ENCODE peak calls at places on chromosomes 13 and 19, in four cellular contexts. A is fibroblast of mammary gland, O is AG04449, Z is H54. T is an unnamed sample.

GRCh38 chr19:13613447-13613846 is 107.2 kb upstream of the CACNA1A start:
- DNase-seq in A (no peak), O (no peak), Z (no peak), T (no peak)

GRCh38 chr19:3179739-3180293 is 1.2 kb downstream of the S1PR4 start:
- DNase-seq in A (no peak), O (no peak), Z (no peak), T (no peak)

GRCh38 chr13:43229506-43229905 is 206.1 kb downstream of the DNAJC15 start:
- DNase-seq in A (peak; percentile 92), O (no peak), Z (no peak), T (no peak)

GRCh38 chr13:73133536-73133935 is 74.7 kb downstream of the KLF5 start:
- DNase-seq in A (peak; percentile 38), O (no peak), Z (no peak), T (no peak)

GRCh38 chr19:4083677-4084546 is 17.2 kb upstream of the ZBTB7A start:
- DNase-seq in A (no peak), O (no peak), Z (no peak), T (no peak)

GRCh38 chr19:982567-983170 is 1.5 kb upstream of the WDR18 start:
- DNase-seq in A (peak; percentile 35), O (no peak), Z (peak; percentile 93), T (no peak)

GRCh38 chr19:18785179-18786124 is 5.7 kb downstream of the COMP start:
- DNase-seq in A (peak; percentile 57), O (no peak), Z (peak; percentile 81), T (no peak)

GRCh38 chr19:18436651-18437478 is 1.1 kb downstream of the ISYNA1 start:
- DNase-seq in A (peak; percentile 69), O (no peak), Z (peak; percentile 91), T (peak; percentile 92)

GRCh38 chr13:24218320-24218719 is 57.8 kb downstream of the SPATA13 start:
- DNase-seq in A (no peak), O (no peak), Z (no peak), T (no peak)

GRCh38 chr13:37485766-37486165 is 112.8 kb downstream of the POSTN start:
- DNase-seq in A (peak; percentile 64), O (no peak), Z (no peak), T (no peak)

GRCh38 chr13:89750371-89750770 is 1597.1 kb upstream of the MIR17HG start:
- DNase-seq in A (no peak), O (no peak), Z (no peak), T (no peak)

GRCh38 chr13:114319441-114319871 is 5.2 kb downstream of the CHAMP1 start:
- DNase-seq in A (peak; percentile 88), O (peak; percentile 73), Z (peak; percentile 41), T (no peak)

GRCh38 chr13:30862707-30863106 is 43.4 kb upstream of the MEDAG start:
- DNase-seq in A (no peak), O (no peak), Z (no peak), T (peak; percentile 93)

GRCh38 chr19:12792853-12793289 is 1.6 kb downstream of the JUNB start:
- DNase-seq in A (no peak), O (no peak), Z (no peak), T (peak; percentile 72)

GRCh38 chr19:56314018-56314583 is 538 bp downstream of the ZSCAN5A start:
- DNase-seq in A (no peak), O (no peak), Z (peak; percentile 28), T (no peak)

GRCh38 chr19:19103167-19103566 is 35.1 kb downstream of the TMEM161A start:
- DNase-seq in A (no peak), O (no peak), Z (no peak), T (no peak)

GRCh38 chr13:43848250-43848649 is 31.3 kb downstream of the CCDC122 start:
- DNase-seq in A (peak; percentile 75), O (no peak), Z (no peak), T (no peak)

GRCh38 chr13:113836917-113837553 is 26.8 kb downstream of the GAS6 start:
- DNase-seq in A (peak; percentile 98), O (peak; percentile 69), Z (peak; percentile 71), T (no peak)

GRCh38 chr19:7699422-7700127 is 2.4 kb downstream of the FCER2 start:
- DNase-seq in A (peak; percentile 29), O (no peak), Z (no peak), T (no peak)

GRCh38 chr13:60397693-60398437 is 845 bp downstream of the TDRD3 start:
- DNase-seq in A (peak; percentile 63), O (no peak), Z (peak; percentile 29), T (peak; percentile 78)

GRCh38 chr19:49710372-49710951 is 19.5 kb downstream of the CPT1C start:
- DNase-seq in A (peak; percentile 92), O (no peak), Z (no peak), T (no peak)

GRCh38 chr19:1040476-1041271 is 767 bp downstream of the ABCA7 start:
- DNase-seq in A (peak; percentile 93), O (peak; percentile 76), Z (peak; percentile 99), T (no peak)

GRCh38 chr13:50085063-50085462 is 69.8 kb downstream of the KCNRG start:
- DNase-seq in A (peak; percentile 59), O (no peak), Z (no peak), T (no peak)

GRCh38 chr13:106683179-106683578 is 115.2 kb upstream of the ARGLU1 start:
- DNase-seq in A (no peak), O (no peak), Z (no peak), T (no peak)

GRCh38 chr13:91347996-91348905 is 764 bp downstream of the MIR17HG start:
- DNase-seq in A (no peak), O (no peak), Z (peak; percentile 66), T (peak; percentile 73)

GRCh38 chr13:75792526-75793187 is 156.5 kb downstream of the LMO7 start:
- DNase-seq in A (no peak), O (no peak), Z (no peak), T (no peak)